ENCODE peak calls at places on chromosome 10, in seven cellular contexts. Q is effector memory CD4-positive, alpha-beta T cell; R is stimulated activated CD4-positive, alpha-beta T cell treated with anti-CD3 and anti-CD28 coated beads, Interleukin-2, amount 100 ng/mL, for 4 hours; G is endothelial cell; V is HEK293T; O is CD14-positive monocyte; X is sciatic nerve. S is an unnamed sample.

GRCh38 chr10:125157473-125157865 is 2.9 kb downstream of the CTBP2 start:
- DNase-seq in G (no peak), X (no peak), Q (no peak), R (no peak), V (no peak), O (no peak), S (no peak)

GRCh38 chr10:79007037-79007842 is 61.5 kb upstream of the ZMIZ1 start:
- DNase-seq in G (no peak), R (no peak), Q (no peak), O (peak), V (no peak), X (peak), S (no peak)

GRCh38 chr10:6511347-6511746 is 68.7 kb downstream of the PRKCQ start:
- DNase-seq in V (no peak), Q (no peak), R (no peak), O (no peak), X (no peak), G (no peak), S (no peak)

GRCh38 chr10:24691113-24691512 is 32.6 kb downstream of the ARHGAP21 start:
- DNase-seq in O (no peak), Q (no peak), X (no peak), R (no peak), V (no peak), G (no peak), S (no peak)

GRCh38 chr10:105743343-105744056 is 1102.4 kb downstream of the SORCS3 start:
- DNase-seq in Q (no peak), V (no peak), R (no peak), O (no peak), X (no peak), G (no peak), S (no peak)

GRCh38 chr10:62636825-62637248 is 167.7 kb upstream of the ADO start:
- DNase-seq in Q (no peak), G (no peak), X (no peak), R (no peak), O (no peak), V (no peak), S (no peak)

GRCh38 chr10:88838766-88839165 is 12.9 kb downstream of the ANKRD22 start:
- DNase-seq in V (no peak), G (no peak), X (no peak), O (no peak), R (no peak), Q (no peak), S (no peak)

GRCh38 chr10:72016608-72017310 is 52.6 kb downstream of the CHST3 start:
- DNase-seq in G (no peak), Q (no peak), R (no peak), O (no peak), X (no peak), V (no peak), S (no peak)

GRCh38 chr10:32960022-32960421 is 2.0 kb upstream of the ITGB1 start:
- DNase-seq in O (no peak), G (no peak), R (no peak), V (no peak), Q (no peak), X (no peak), S (no peak)

GRCh38 chr10:24034571-24034970 is 174.4 kb upstream of the KIAA1217 start:
- DNase-seq in V (no peak), G (peak), R (no peak), X (no peak), O (no peak), Q (no peak), S (no peak)

GRCh38 chr10:91316486-91316885 is 93.7 kb upstream of the HECTD2 start:
- DNase-seq in Q (no peak), R (no peak), V (no peak), G (no peak), O (no peak), X (no peak), S (no peak)

GRCh38 chr10:74684462-74684861 is 141.9 kb upstream of the KAT6B start:
- DNase-seq in X (no peak), V (no peak), Q (no peak), O (no peak), G (no peak), R (no peak), S (no peak)

GRCh38 chr10:77393821-77394501 is 243.6 kb downstream of the KCNMA1 start:
- DNase-seq in R (no peak), V (no peak), X (no peak), O (no peak), G (no peak), Q (no peak), S (no peak)

GRCh38 chr10:43294241-43294658 is 27.4 kb upstream of the RASGEF1A start:
- DNase-seq in V (no peak), G (no peak), O (no peak), X (no peak), Q (peak), R (no peak), S (no peak)

GRCh38 chr10:44801383-44802327 is 109.5 kb upstream of the TMEM72 start:
- DNase-seq in Q (no peak), V (peak), O (no peak), G (no peak), R (no peak), X (peak), S (no peak)

GRCh38 chr10:124650820-124651401 is 93.3 kb downstream of the FAM53B start:
- DNase-seq in X (no peak), O (no peak), Q (peak), V (no peak), R (peak), G (no peak), S (no peak)

GRCh38 chr10:86888585-86889381 is 68.6 kb downstream of the MMRN2 start:
- DNase-seq in V (no peak), X (no peak), Q (no peak), G (no peak), O (no peak), R (no peak), S (no peak)

GRCh38 chr10:78292987-78293865 is 259.6 kb downstream of the RPS24 start:
- DNase-seq in V (peak), Q (no peak), X (no peak), G (no peak), O (no peak), R (no peak), S (no peak)

GRCh38 chr10:106436123-106436740 is 728.3 kb downstream of the SORCS1 start:
- DNase-seq in V (no peak), R (no peak), Q (no peak), X (no peak), G (no peak), O (no peak), S (no peak)

GRCh38 chr10:99685232-99686041 is 26.1 kb downstream of the ENTPD7 start:
- DNase-seq in O (peak), R (no peak), Q (no peak), G (no peak), X (no peak), V (no peak), S (no peak)

GRCh38 chr10:117259279-117259678 is 18.4 kb downstream of the SLC18A2 start:
- DNase-seq in Q (no peak), X (no peak), R (no peak), V (no peak), G (no peak), O (no peak), S (no peak)

GRCh38 chr10:31770307-31770902 is 158.2 kb downstream of the ARHGAP12 start:
- DNase-seq in V (peak), X (no peak), G (peak), Q (peak), O (no peak), R (peak), S (no peak)

GRCh38 chr10:126227762-126228134 is 160.5 kb downstream of the ADAM12 start:
- DNase-seq in Q (no peak), R (no peak), O (no peak), V (no peak), G (no peak), X (no peak), S (no peak)

GRCh38 chr10:17028843-17029580 is 100.6 kb downstream of the CUBN start:
- DNase-seq in V (no peak), X (no peak), R (no peak), G (no peak), Q (no peak), O (no peak), S (no peak)

GRCh38 chr10:88070080-88070880 is 206.9 kb downstream of the PTEN start:
- DNase-seq in X (no peak), Q (no peak), O (no peak), V (peak), G (no peak), R (no peak), S (no peak)

GRCh38 chr10:77084431-77085144 is 553.0 kb downstream of the KCNMA1 start:
- DNase-seq in R (no peak), X (no peak), Q (no peak), O (no peak), G (no peak), V (no peak), S (no peak)

GRCh38 chr10:102603946-102604345 is 40.3 kb upstream of the TRIM8 start:
- DNase-seq in X (no peak), O (no peak), R (no peak), Q (no peak), G (no peak), V (no peak), S (no peak)

GRCh38 chr10:31912898-31913847 is 15.5 kb downstream of the ARHGAP12 start:
- DNase-seq in R (no peak), O (no peak), Q (no peak), G (no peak), V (no peak), X (no peak), S (no peak)

GRCh38 chr10:79019961-79020491 is 48.7 kb upstream of the ZMIZ1 start:
- DNase-seq in X (peak), O (peak), R (no peak), G (no peak), V (no peak), Q (no peak), S (no peak)

GRCh38 chr10:2925631-2926030 is 141.7 kb upstream of the PFKP start:
- DNase-seq in R (no peak), Q (no peak), X (peak), G (peak), V (no peak), O (no peak), S (no peak)

GRCh38 chr10:106571216-106571954 is 593.1 kb downstream of the SORCS1 start:
- DNase-seq in R (no peak), X (no peak), V (peak), O (no peak), G (peak), Q (no peak), S (no peak)

GRCh38 chr10:125002423-125003145 is 60.7 kb downstream of the ZRANB1 start:
- DNase-seq in Q (no peak), V (no peak), O (no peak), X (peak), R (no peak), G (no peak), S (no peak)

S was measured in iPS DF 6.9.